ENCODE peak calls at places on chromosomes 7 and 10, in five cellular contexts. Z is stimulated activated CD4-positive, alpha-beta T cell treated with anti-CD3 and anti-CD28 coated beads, Interleukin-2, amount 100 ng/mL, for 24 hours; O is NCI-H345; N is brain microvascular endothelial cell; R is RPMI8226. X is an unnamed sample.

GRCh38 chr10:126277177-126277576 is 111.1 kb downstream of the ADAM12 start:
- DNase-seq in O (peak; percentile 73), N (no peak), Z (no peak), R (no peak), X (no peak)

GRCh38 chr7:151790826-151791379 is 86.0 kb downstream of the PRKAG2 start:
- DNase-seq in Z (no peak), O (no peak), N (no peak), R (no peak), X (no peak)

GRCh38 chr7:148898845-148899474 is 14.9 kb upstream of the EZH2 start:
- DNase-seq in O (no peak), N (no peak), Z (no peak), R (no peak), X (no peak)

GRCh38 chr7:158541330-158542010 is 46.2 kb downstream of the PTPRN2 start:
- DNase-seq in N (no peak), R (peak; percentile 89), O (no peak), Z (peak; percentile 19), X (no peak)

GRCh38 chr7:39621784-39622411 is 1.5 kb upstream of the RALA start:
- DNase-seq in Z (no peak), R (no peak), O (no peak), N (no peak), X (no peak)

GRCh38 chr7:40310213-40310612 is 175.4 kb downstream of the SUGCT start:
- DNase-seq in N (no peak), O (no peak), Z (no peak), R (no peak), X (no peak)

GRCh38 chr7:125098377-125098970 is 168.8 kb upstream of the POT1 start:
- DNase-seq in N (peak; percentile 4), Z (no peak), R (no peak), O (no peak), X (no peak)

GRCh38 chr10:110461088-110461487 is 36.6 kb upstream of the DUSP5 start:
- DNase-seq in R (peak; percentile 89), Z (no peak), N (no peak), O (no peak), X (no peak)

GRCh38 chr7:12222889-12223579 is 11.9 kb downstream of the TMEM106B start:
- DNase-seq in O (no peak), Z (no peak), R (no peak), N (no peak), X (no peak)

GRCh38 chr7:107946451-107946850 is 55.5 kb downstream of the DLD start:
- DNase-seq in O (no peak), N (peak; percentile 35), R (no peak), Z (no peak), X (no peak)

GRCh38 chr7:44617225-44617885 is 10.9 kb downstream of the OGDH start:
- DNase-seq in Z (peak; percentile 54), R (no peak), O (no peak), N (no peak), X (no peak)

GRCh38 chr10:93376372-93377296 is 105.5 kb downstream of the MYOF start:
- DNase-seq in R (peak; percentile 56), N (peak; percentile 71), Z (peak; percentile 48), O (peak; percentile 64), X (peak; percentile 82)

GRCh38 chr10:69874464-69874863 is 72.8 kb downstream of the COL13A1 start:
- DNase-seq in O (no peak), N (peak; percentile 75), R (no peak), Z (no peak), X (peak; percentile 81)

GRCh38 chr10:93115661-93116383 is 42.1 kb downstream of the CYP26A1 start:
- DNase-seq in O (peak; percentile 4), R (peak; percentile 79), Z (peak; percentile 78), N (peak; percentile 37), X (peak; percentile 32)

GRCh38 chr10:122126763-122127659 is 138.0 kb downstream of the TACC2 start:
- DNase-seq in N (peak; percentile 89), O (no peak), R (no peak), Z (no peak), X (peak; percentile 62)

GRCh38 chr7:128197989-128198580 is 43.0 kb upstream of the LEP start:
- DNase-seq in Z (no peak), R (no peak), N (no peak), O (no peak), X (no peak)

GRCh38 chr10:91006001-91006751 is 85.3 kb upstream of the ANKRD1 start:
- DNase-seq in O (peak; percentile 22), R (peak; percentile 46), N (peak; percentile 81), Z (peak; percentile 77), X (peak; percentile 73)

GRCh38 chr10:112344261-112344660 is 29.7 kb upstream of the ACSL5 start:
- DNase-seq in N (no peak), O (no peak), R (no peak), Z (no peak), X (no peak)

GRCh38 chr7:805261-805660 is 27.0 kb upstream of the SUN1 start:
- DNase-seq in O (no peak), R (no peak), Z (no peak), N (no peak), X (no peak)

GRCh38 chr7:108236681-108237415 is 106.7 kb upstream of the LAMB4 start:
- DNase-seq in N (no peak), Z (no peak), R (peak; percentile 50), O (no peak), X (no peak)

GRCh38 chr7:111953611-111954010 is 252.6 kb downstream of the DOCK4 start:
- DNase-seq in R (peak; percentile 9), O (peak; percentile 33), N (no peak), Z (no peak), X (peak; percentile 22)

GRCh38 chr10:19570991-19571390 is 245.2 kb upstream of the PLXDC2 start:
- DNase-seq in Z (no peak), R (no peak), N (no peak), O (no peak), X (no peak)

GRCh38 chr7:157519798-157520244 is 183.0 kb downstream of the DNAJB6 start:
- DNase-seq in N (no peak), R (peak; percentile 26), O (no peak), Z (peak; percentile 8), X (no peak)

GRCh38 chr7:27145884-27146401 is 1.6 kb downstream of the HOXA6 start:
- DNase-seq in N (no peak), O (no peak), Z (no peak), R (no peak), X (no peak)

GRCh38 chr10:119450606-119451304 is 91.8 kb downstream of the RGS10 start:
- DNase-seq in N (peak; percentile 12), Z (no peak), O (no peak), R (no peak), X (no peak)

GRCh38 chr10:95290801-95291633 is at the start of gene PDLIM1:
- DNase-seq in N (no peak), O (peak; percentile 63), R (peak; percentile 80), Z (peak; percentile 18), X (no peak)